ENCODE peak calls at places on chromosome 9, in seven cellular contexts. One of them, this sample, is unnamed.
A peak's percentile ranks its signal among the peaks of the same experiment; 100 is the strongest.

GRCh38 chr9:123003467-123003866 is 30.0 kb upstream of the GPR21 start:
- DNase-seq in progenitor cell of endocrine pancreas: no peak
- DNase-seq in H7: no peak
- DNase-seq in stimulated activated CD4-positive, alpha-beta T cell treated with anti-CD3 and anti-CD28 coated beads, Interleukin-12 subunit alpha, Interleukin-12 subunit beta, amount 100 ng/mL, for 4 hours: no peak
- DNase-seq in left lung: no peak
- DNase-seq in fibroblast of lung: peak; percentile 57
- DNase-seq in ACHN: no peak
- DNase-seq in this sample: no peak

GRCh38 chr9:127395491-127396252 is 1.3 kb upstream of the SLC2A8 start:
- DNase-seq in fibroblast of lung: peak; percentile 2
- DNase-seq in ACHN: no peak
- DNase-seq in progenitor cell of endocrine pancreas: no peak
- DNase-seq in H7: peak; percentile 25
- DNase-seq in stimulated activated CD4-positive, alpha-beta T cell treated with anti-CD3 and anti-CD28 coated beads, Interleukin-12 subunit alpha, Interleukin-12 subunit beta, amount 100 ng/mL, for 4 hours: no peak
- DNase-seq in left lung: no peak
- DNase-seq in this sample: no peak

GRCh38 chr9:125190371-125190801 is 783 bp upstream of the PPP6C start:
- DNase-seq in H7: no peak
- DNase-seq in fibroblast of lung: no peak
- DNase-seq in left lung: no peak
- DNase-seq in ACHN: no peak
- DNase-seq in progenitor cell of endocrine pancreas: no peak
- DNase-seq in stimulated activated CD4-positive, alpha-beta T cell treated with anti-CD3 and anti-CD28 coated beads, Interleukin-12 subunit alpha, Interleukin-12 subunit beta, amount 100 ng/mL, for 4 hours: no peak
- DNase-seq in this sample: no peak

GRCh38 chr9:69223605-69224004 is 49.5 kb downstream of the TJP2 start:
- DNase-seq in ACHN: peak; percentile 73
- DNase-seq in fibroblast of lung: peak; percentile 76
- DNase-seq in left lung: no peak
- DNase-seq in stimulated activated CD4-positive, alpha-beta T cell treated with anti-CD3 and anti-CD28 coated beads, Interleukin-12 subunit alpha, Interleukin-12 subunit beta, amount 100 ng/mL, for 4 hours: no peak
- DNase-seq in H7: peak; percentile 76
- DNase-seq in progenitor cell of endocrine pancreas: peak; percentile 18
- DNase-seq in this sample: no peak

GRCh38 chr9:132647355-132647754 is 22.4 kb downstream of the DDX31 start:
- DNase-seq in H7: no peak
- DNase-seq in ACHN: peak; percentile 91
- DNase-seq in fibroblast of lung: peak; percentile 99
- DNase-seq in left lung: no peak
- DNase-seq in stimulated activated CD4-positive, alpha-beta T cell treated with anti-CD3 and anti-CD28 coated beads, Interleukin-12 subunit alpha, Interleukin-12 subunit beta, amount 100 ng/mL, for 4 hours: no peak
- DNase-seq in progenitor cell of endocrine pancreas: no peak
- DNase-seq in this sample: no peak

GRCh38 chr9:87278971-87279731 is 218.5 kb upstream of the DAPK1 start:
- DNase-seq in fibroblast of lung: peak; percentile 63
- DNase-seq in H7: no peak
- DNase-seq in ACHN: no peak
- DNase-seq in stimulated activated CD4-positive, alpha-beta T cell treated with anti-CD3 and anti-CD28 coated beads, Interleukin-12 subunit alpha, Interleukin-12 subunit beta, amount 100 ng/mL, for 4 hours: no peak
- DNase-seq in progenitor cell of endocrine pancreas: no peak
- DNase-seq in left lung: no peak
- DNase-seq in this sample: no peak

GRCh38 chr9:113597390-113598241 is 134.1 kb downstream of the RGS3 start:
- DNase-seq in left lung: peak; percentile 51
- DNase-seq in stimulated activated CD4-positive, alpha-beta T cell treated with anti-CD3 and anti-CD28 coated beads, Interleukin-12 subunit alpha, Interleukin-12 subunit beta, amount 100 ng/mL, for 4 hours: no peak
- DNase-seq in fibroblast of lung: no peak
- DNase-seq in progenitor cell of endocrine pancreas: no peak
- DNase-seq in ACHN: no peak
- DNase-seq in H7: no peak
- DNase-seq in this sample: no peak

GRCh38 chr9:137369111-137369787 is 53.7 kb downstream of the EXD3 start:
- DNase-seq in progenitor cell of endocrine pancreas: no peak
- DNase-seq in ACHN: no peak
- DNase-seq in fibroblast of lung: no peak
- DNase-seq in stimulated activated CD4-positive, alpha-beta T cell treated with anti-CD3 and anti-CD28 coated beads, Interleukin-12 subunit alpha, Interleukin-12 subunit beta, amount 100 ng/mL, for 4 hours: no peak
- DNase-seq in H7: no peak
- DNase-seq in left lung: peak; percentile 65
- DNase-seq in this sample: no peak

GRCh38 chr9:19405771-19406170 is 3.0 kb upstream of the ACER2 start:
- DNase-seq in fibroblast of lung: no peak
- DNase-seq in stimulated activated CD4-positive, alpha-beta T cell treated with anti-CD3 and anti-CD28 coated beads, Interleukin-12 subunit alpha, Interleukin-12 subunit beta, amount 100 ng/mL, for 4 hours: no peak
- DNase-seq in H7: no peak
- DNase-seq in progenitor cell of endocrine pancreas: no peak
- DNase-seq in ACHN: no peak
- DNase-seq in left lung: no peak
- DNase-seq in this sample: no peak

This sample was measured in SIG-M5.